ENCODE peak calls at places on chromosomes 5 and 9, in ten cellular contexts. O, T, F, B, V, C, J, Q, X and R are unnamed samples.

GRCh38 chr5:88770290-88771257 is 112.4 kb downstream of the MEF2C start:
- DNase-seq in O (no peak), T (peak), F (peak), C (peak), X (no peak), Q (no peak), B (no peak), V (no peak), J (no peak), R (no peak)

GRCh38 chr9:104740596-104740995 is 6.9 kb upstream of the NIPSNAP3A start:
- DNase-seq in J (no peak), Q (no peak), X (no peak), B (no peak), O (no peak), T (peak), C (peak), F (no peak), V (peak), R (no peak)

GRCh38 chr5:138438003-138438723 is 694 bp upstream of the REEP2 start:
- DNase-seq in J (no peak), V (no peak), X (no peak), F (no peak), C (no peak), T (no peak), O (no peak), B (no peak), Q (no peak), R (peak)

GRCh38 chr9:84136119-84136868 is 155.7 kb downstream of the RMI1 start:
- DNase-seq in B (no peak), O (peak), Q (no peak), X (peak), C (no peak), F (peak), V (peak), J (peak), T (peak), R (no peak)

GRCh38 chr5:4879693-4880303 is 260.3 kb upstream of the ADAMTS16 start:
- DNase-seq in J (peak), F (peak), Q (no peak), O (peak), C (peak), T (peak), V (peak), B (peak), X (peak), R (peak)

GRCh38 chr5:179805070-179805528 is 1.6 kb downstream of the MGAT4B start:
- DNase-seq in V (no peak), J (peak), C (no peak), T (no peak), X (peak), F (no peak), Q (no peak), O (no peak), B (peak), R (no peak)

GRCh38 chr5:140418862-140419520 is 17.4 kb downstream of the ANKHD1 start:
- DNase-seq in Q (no peak), T (no peak), V (no peak), X (no peak), F (no peak), J (no peak), B (no peak), O (no peak), C (no peak), R (no peak)

GRCh38 chr9:64773491-64773931 is 511.5 kb downstream of the FOXD4L5 start:
- DNase-seq in T (no peak), Q (no peak), J (peak), V (no peak), F (no peak), C (no peak), O (peak), X (peak), B (peak), R (peak)

GRCh38 chr5:77620404-77620803 is 18.1 kb downstream of the OTP start:
- DNase-seq in V (no peak), O (no peak), Q (no peak), J (no peak), T (peak), B (no peak), F (no peak), C (no peak), X (no peak), R (peak)

GRCh38 chr5:172264814-172265213 is 18.8 kb downstream of the UBTD2 start:
- DNase-seq in B (no peak), O (no peak), J (no peak), T (no peak), Q (no peak), V (no peak), C (no peak), F (no peak), X (no peak), R (no peak)

GRCh38 chr9:113603773-113604172 is 140.2 kb downstream of the RGS3 start:
- DNase-seq in C (no peak), Q (no peak), X (no peak), V (no peak), T (no peak), O (no peak), B (no peak), J (no peak), F (no peak), R (no peak)

GRCh38 chr9:19994296-19994695 is 205.5 kb upstream of the SLC24A2 start:
- DNase-seq in X (no peak), V (no peak), T (peak), J (no peak), C (no peak), Q (no peak), O (no peak), B (no peak), F (peak), R (no peak)

GRCh38 chr5:34854459-34855174 is 15.7 kb downstream of the TTC23L start:
- DNase-seq in X (no peak), C (no peak), Q (no peak), F (no peak), J (no peak), T (peak), O (no peak), V (no peak), B (no peak), R (no peak)

GRCh38 chr9:91817493-91818225 is 132.4 kb downstream of the ROR2 start:
- DNase-seq in O (peak), X (no peak), T (no peak), V (peak), B (no peak), F (peak), Q (no peak), J (no peak), C (peak), R (peak)

GRCh38 chr5:14171621-14172020 is 28.5 kb downstream of the TRIO start:
- DNase-seq in T (no peak), V (no peak), Q (no peak), J (no peak), B (no peak), F (peak), C (peak), O (peak), X (no peak), R (no peak)

GRCh38 chr5:61673007-61673735 is 341.1 kb downstream of the ZSWIM6 start:
- DNase-seq in X (peak), V (no peak), Q (no peak), J (peak), T (peak), F (peak), O (peak), B (peak), C (peak), R (no peak)

GRCh38 chr9:22401671-22402070 is 45.0 kb upstream of the DMRTA1 start:
- DNase-seq in B (no peak), Q (no peak), O (no peak), T (no peak), V (no peak), J (no peak), C (peak), X (no peak), F (no peak), R (no peak)

GRCh38 chr5:37962389-37962788 is 122.5 kb upstream of the GDNF start:
- DNase-seq in Q (no peak), O (no peak), B (no peak), J (no peak), F (no peak), V (no peak), C (no peak), X (no peak), T (no peak), R (no peak)

GRCh38 chr9:16347886-16348285 is 522.6 kb downstream of the BNC2 start:
- DNase-seq in V (no peak), X (no peak), C (no peak), F (no peak), O (no peak), T (no peak), B (no peak), Q (no peak), J (no peak), R (no peak)

GRCh38 chr5:14581891-14582796 is 552 bp downstream of the OTULINL start:
- DNase-seq in C (peak), Q (peak), V (no peak), T (peak), F (peak), B (peak), O (peak), J (peak), X (peak), R (peak)

GRCh38 chr9:5511476-5511875 is 1.1 kb downstream of the PDCD1LG2 start:
- DNase-seq in T (no peak), V (no peak), O (no peak), F (peak), J (no peak), X (no peak), B (no peak), Q (no peak), C (no peak), R (no peak)
- H3K4me3 ChIP-seq in T (peak), V (peak), O (peak), F (peak), J (no peak), X (no peak), B (peak), Q (no peak), C (peak), R (no peak)

DNA sequence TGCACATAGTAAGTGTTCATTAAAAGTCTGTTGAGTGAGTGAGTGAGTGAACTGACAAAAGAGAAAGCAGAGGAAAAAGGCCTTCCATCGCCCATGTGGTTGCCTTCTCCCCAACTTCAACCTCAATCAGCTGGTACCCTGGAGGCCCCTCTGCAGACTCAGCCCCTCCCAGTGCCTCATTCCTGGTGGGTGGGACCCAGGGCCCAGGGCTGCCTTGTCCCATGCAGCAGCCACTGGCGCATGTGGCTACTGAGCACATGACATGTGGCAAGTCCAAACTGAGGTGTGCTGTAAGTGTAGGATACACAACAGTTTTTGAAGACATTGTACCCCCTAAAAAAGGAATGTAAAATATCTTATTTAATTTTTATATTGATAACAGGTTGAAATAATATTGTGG is 29.6 kb downstream of the NDUFA8 start:
- DNase-seq in F (no peak), B (no peak), V (no peak), C (no peak), Q (no peak), O (no peak), X (no peak), T (no peak), J (no peak), R (peak)
- H3K4me3 ChIP-seq in F (no peak), B (no peak), V (no peak), C (no peak), Q (no peak), O (no peak), X (no peak), T (no peak), J (no peak), R (no peak)

GRCh38 chr5:1884638-1885475 is 2.1 kb upstream of the IRX4 start:
- DNase-seq in V (no peak), O (no peak), C (no peak), J (no peak), B (no peak), F (no peak), T (no peak), Q (no peak), X (no peak), R (peak)

GRCh38 chr5:1886634-1887399 is 4.1 kb upstream of the IRX4 start:
- DNase-seq in V (no peak), X (no peak), T (no peak), Q (no peak), C (no peak), J (no peak), B (no peak), F (no peak), O (no peak), R (peak)

GRCh38 chr5:1885777-1886633 is 3.3 kb upstream of the IRX4 start:
- DNase-seq in T (no peak), V (no peak), C (no peak), X (no peak), B (no peak), Q (no peak), F (no peak), J (no peak), O (no peak), R (peak)

GRCh38 chr5:1883925-1884637 is 1.4 kb upstream of the IRX4 start:
- DNase-seq in T (no peak), V (no peak), J (no peak), F (no peak), O (no peak), Q (no peak), X (no peak), C (no peak), B (no peak), R (no peak)

DNA sequence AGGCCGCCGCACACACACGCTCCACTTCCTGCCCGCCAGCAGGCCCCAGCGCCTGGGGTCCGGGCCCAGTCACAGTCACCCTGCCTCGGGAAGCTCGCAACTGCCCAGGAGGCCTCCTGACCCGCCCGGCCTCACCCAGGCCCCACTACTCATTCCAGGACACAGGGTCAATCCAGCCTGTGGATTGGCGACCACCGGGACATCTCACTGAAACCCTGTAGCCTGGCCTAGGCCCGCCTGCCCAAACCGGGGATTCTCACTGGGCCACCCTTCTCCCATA is 2.7 kb upstream of the IRX4 start:
- DNase-seq in J (no peak), B (no peak), F (no peak), X (no peak), Q (no peak), T (no peak), C (no peak), V (no peak), O (no peak), R (peak)
- H3K4me3 ChIP-seq in J (no peak), B (no peak), F (no peak), X (no peak), Q (no peak), T (no peak), C (no peak), V (no peak), O (no peak), R (peak)

DNA sequence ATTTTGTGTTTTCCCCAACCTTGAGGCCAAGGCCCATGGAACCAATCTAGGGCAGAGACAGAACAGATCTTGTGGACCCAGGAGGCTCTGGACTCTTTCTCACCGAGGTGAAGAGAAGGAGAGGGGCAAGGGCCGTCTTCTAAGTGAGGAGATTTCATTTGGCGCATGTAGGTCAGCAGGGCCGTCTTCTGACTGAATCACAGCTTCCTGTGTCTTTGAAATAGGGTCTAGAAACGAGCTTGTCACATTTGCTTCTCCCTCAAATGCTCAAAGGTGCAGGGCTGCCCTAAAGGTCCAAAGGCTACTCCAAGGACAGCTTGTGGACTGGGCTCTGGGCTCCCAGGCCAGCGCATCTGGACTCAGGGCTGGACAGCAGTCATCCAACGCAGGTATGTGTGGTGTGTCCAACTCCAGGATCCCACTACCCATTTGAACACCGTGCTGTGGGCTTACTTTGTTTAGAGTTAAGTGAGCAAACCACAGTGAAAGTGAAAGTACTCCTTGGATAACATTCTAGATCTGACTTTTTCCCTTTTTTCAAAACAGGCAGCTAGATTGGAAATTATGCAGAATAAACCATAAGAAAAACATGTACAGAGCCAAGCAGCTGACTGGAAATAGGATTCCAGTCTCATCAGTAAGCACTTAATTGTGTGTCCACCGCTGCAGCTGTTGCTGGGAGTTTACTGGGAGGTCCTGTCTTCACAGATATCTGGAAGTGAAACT is 357.0 kb downstream of the GADD45G start:
- DNase-seq in C (peak), X (no peak), Q (no peak), B (no peak), J (no peak), T (no peak), O (peak), V (no peak), F (peak), R (no peak)
- H3K4me3 ChIP-seq in C (no peak), X (no peak), Q (peak), B (no peak), J (no peak), T (no peak), O (peak), V (no peak), F (peak), R (no peak)

GRCh38 chr9:6215562-6215961 is at the start of gene IL33:
- DNase-seq in B (no peak), V (no peak), Q (no peak), T (peak), F (peak), C (peak), X (no peak), J (no peak), O (no peak), R (no peak)

GRCh38 chr9:6216002-6216401 is 395 bp downstream of the IL33 start:
- DNase-seq in Q (no peak), X (no peak), F (no peak), T (no peak), J (no peak), O (no peak), B (no peak), C (no peak), V (no peak), R (no peak)

GRCh38 chr9:6218099-6218502 is 2.5 kb downstream of the IL33 start:
- DNase-seq in V (no peak), C (peak), X (no peak), Q (no peak), O (peak), J (no peak), F (peak), B (no peak), T (peak), R (no peak)

GRCh38 chr9:6214903-6215302 is 704 bp upstream of the IL33 start:
- DNase-seq in O (no peak), J (no peak), C (peak), F (peak), Q (no peak), X (no peak), V (no peak), T (no peak), B (no peak), R (no peak)

DNA sequence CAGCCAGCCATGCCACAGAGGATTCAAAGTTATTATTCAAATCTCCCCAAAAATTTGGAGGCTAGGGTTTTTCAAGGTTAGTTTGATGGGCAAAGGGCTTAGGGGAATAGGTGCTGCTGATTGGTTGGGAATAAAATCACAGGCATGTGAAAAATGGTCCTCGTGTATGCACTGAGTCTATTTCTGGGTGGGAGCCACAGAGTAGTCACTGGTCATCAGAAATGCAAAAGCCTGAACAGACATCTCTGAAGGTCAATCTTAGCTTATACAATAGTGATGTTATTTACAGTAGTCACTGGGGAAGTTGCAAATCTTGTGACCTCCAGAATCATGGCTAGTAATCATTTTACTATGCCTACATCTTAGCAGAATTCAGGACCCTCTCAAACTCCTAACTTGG is 1.3 kb downstream of the IL33 start:
- DNase-seq in X (no peak), F (no peak), T (no peak), J (no peak), Q (no peak), V (no peak), O (no peak), B (no peak), C (peak), R (no peak)
- H3K4me3 ChIP-seq in X (no peak), F (no peak), T (no peak), J (no peak), Q (no peak), V (no peak), O (peak), B (peak), C (peak), R (no peak)

GRCh38 chr5:39892708-39893107 is 467.9 kb upstream of the DAB2 start:
- DNase-seq in C (peak), B (no peak), V (no peak), O (peak), J (no peak), F (no peak), T (peak), Q (no peak), X (no peak), R (no peak)
- H3K4me3 ChIP-seq in C (no peak), B (no peak), V (no peak), O (no peak), J (no peak), F (no peak), T (no peak), Q (no peak), X (no peak), R (no peak)

GRCh38 chr9:134843740-134844139 is 36.9 kb upstream of the FCN2 start:
- DNase-seq in B (no peak), J (no peak), F (no peak), Q (no peak), O (no peak), V (no peak), C (no peak), X (no peak), T (no peak), R (no peak)

GRCh38 chr9:134842321-134842720 is 38.3 kb upstream of the FCN2 start:
- DNase-seq in V (no peak), Q (no peak), O (no peak), F (no peak), J (no peak), B (no peak), C (no peak), T (no peak), X (no peak), R (no peak)

GRCh38 chr9:134839441-134840125 is 41.0 kb upstream of the FCN2 start:
- DNase-seq in T (no peak), V (no peak), Q (no peak), J (no peak), F (no peak), X (no peak), O (no peak), B (no peak), C (no peak), R (peak)

GRCh38 chr9:134840511-134840910 is 40.1 kb upstream of the FCN2 start:
- DNase-seq in C (no peak), Q (no peak), B (no peak), J (no peak), F (no peak), X (no peak), V (no peak), T (no peak), O (no peak), R (no peak)

DNA sequence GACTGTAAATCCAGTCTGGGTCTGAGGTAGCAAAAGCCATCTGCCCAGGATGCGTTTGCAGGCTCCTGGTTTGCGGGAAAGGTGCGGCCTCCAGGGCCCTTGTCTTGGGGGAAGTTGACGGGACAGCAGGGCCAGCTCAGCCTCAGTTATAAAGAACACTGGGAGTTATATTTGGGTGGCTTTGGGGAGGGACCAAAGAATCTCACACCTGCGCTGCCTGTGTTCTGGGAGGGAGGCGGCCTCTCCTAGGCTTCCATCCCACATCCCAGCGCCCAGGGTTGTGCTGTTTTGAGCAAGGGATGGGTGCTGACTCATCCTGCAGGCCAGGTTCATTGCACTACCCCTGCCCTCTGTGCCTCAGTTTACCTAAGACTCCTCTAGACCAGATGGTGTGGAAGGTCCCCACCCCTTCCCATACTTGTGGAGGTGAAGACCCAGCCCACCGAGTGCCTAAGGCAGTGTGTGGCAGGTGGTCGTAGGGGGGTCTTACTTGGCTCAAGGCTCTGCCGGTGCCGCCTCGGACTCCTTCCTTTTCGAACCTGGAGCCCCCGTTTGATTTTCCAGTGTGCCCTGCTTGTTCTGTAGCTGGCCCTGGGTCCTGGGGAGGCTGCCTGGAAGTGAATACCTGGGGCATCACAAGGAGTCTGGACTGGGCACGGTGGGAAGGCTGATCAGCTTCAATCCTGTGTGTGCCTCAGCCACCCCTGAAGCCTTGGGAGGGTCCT is 39.3 kb upstream of the FCN2 start:
- DNase-seq in O (no peak), Q (no peak), V (no peak), J (no peak), T (no peak), X (no peak), F (no peak), C (no peak), B (no peak), R (no peak)
- H3K4me3 ChIP-seq in O (no peak), Q (no peak), V (no peak), J (no peak), T (no peak), X (no peak), F (no peak), C (no peak), B (no peak), R (no peak)